ENCODE peak calls at places on chromosome 5, in four cellular contexts. One of them, this sample, is unnamed.

GRCh38 chr5:172834570-172835245 is 657 bp downstream of the ERGIC1 start:
- DNase-seq in T follicular helper cell: no peak
- DNase-seq in NCI-H1105: no peak
- DNase-seq in AG08396: peak
- DNase-seq in this sample: no peak

GRCh38 chr5:168931638-168932345 is 352.6 kb upstream of the PANK3 start:
- DNase-seq in T follicular helper cell: no peak
- DNase-seq in NCI-H1105: no peak
- DNase-seq in AG08396: no peak
- DNase-seq in this sample: no peak

GRCh38 chr5:15105799-15106393 is 234.3 kb upstream of the ANKH start:
- DNase-seq in T follicular helper cell: no peak
- DNase-seq in NCI-H1105: peak
- DNase-seq in AG08396: peak
- DNase-seq in this sample: no peak

GRCh38 chr5:33939863-33940262 is 3.7 kb downstream of the RXFP3 start:
- DNase-seq in T follicular helper cell: no peak
- DNase-seq in NCI-H1105: no peak
- DNase-seq in AG08396: peak
- DNase-seq in this sample: no peak

GRCh38 chr5:177077335-177077734 is 9.4 kb upstream of the FGFR4 start:
- DNase-seq in T follicular helper cell: no peak
- DNase-seq in NCI-H1105: no peak
- DNase-seq in AG08396: no peak
- DNase-seq in this sample: no peak

GRCh38 chr5:145912019-145912418 is 24.4 kb upstream of the SH3RF2 start:
- DNase-seq in T follicular helper cell: no peak
- DNase-seq in NCI-H1105: no peak
- DNase-seq in AG08396: no peak
- DNase-seq in this sample: no peak

GRCh38 chr5:72178910-72179815 is 71.9 kb downstream of the MAP1B start:
- DNase-seq in T follicular helper cell: no peak
- DNase-seq in NCI-H1105: no peak
- DNase-seq in AG08396: peak
- DNase-seq in this sample: peak

GRCh38 chr5:154384480-154385235 is 61.1 kb upstream of the SAP30L start:
- DNase-seq in T follicular helper cell: no peak
- DNase-seq in NCI-H1105: no peak
- DNase-seq in AG08396: no peak
- DNase-seq in this sample: no peak

This sample was measured in lower leg skin.